ENCODE peak calls at places on chromosomes 2 and 18, in seven cellular contexts. L is H9; P is naive thymus-derived CD4-positive, alpha-beta T cell; T is CD8-positive, alpha-beta memory T cell; A is CD4-positive, alpha-beta T cell; B is ovary; N is PC-3. K is an unnamed sample. For H3K27me3 and H3K9me3, the result is how much of the 10 kb centered on the place peaks cover.

GRCh38 chr2:46333912-46334311 is 36.7 kb downstream of the EPAS1 start:
- DNase-seq in B (no peak), T (no peak), A (no peak), N (no peak), P (no peak), L (no peak), K (no peak)

GRCh38 chr2:42928161-42928691 is 135.8 kb upstream of the HAAO start:
- DNase-seq in P (no peak), T (no peak), L (no peak), B (no peak), A (no peak), N (no peak), K (no peak)

GRCh38 chr2:85997016-85997970 is 108.4 kb downstream of the POLR1A start:
- DNase-seq in T (no peak), P (no peak), L (peak), A (no peak), N (no peak), B (peak), K (no peak)

GRCh38 chr2:39736593-39736992 is 42.5 kb downstream of the THUMPD2 start:
- DNase-seq in N (no peak), L (no peak), T (no peak), P (no peak), B (no peak), A (no peak), K (no peak)

GRCh38 chr2:217790681-217791392 is 212.0 kb downstream of the TNS1 start:
- DNase-seq in B (no peak), T (no peak), A (no peak), L (no peak), P (no peak), N (peak), K (no peak)

GRCh38 chr2:29213871-29214341 is 98.7 kb downstream of the CLIP4 start:
- DNase-seq in L (no peak), A (no peak), B (no peak), N (peak), T (no peak), P (no peak), K (no peak)

GRCh38 chr2:19352946-19353720 is 5.3 kb downstream of the OSR1 start:
- DNase-seq in N (no peak), T (no peak), A (no peak), B (no peak), P (no peak), L (peak), K (no peak)

GRCh38 chr18:46322411-46322891 is 218.3 kb downstream of the HAUS1 start:
- DNase-seq in T (no peak), P (no peak), B (no peak), A (no peak), N (peak), L (no peak), K (no peak)

GRCh38 chr2:75587954-75588587 is 27.3 kb upstream of the EVA1A start:
- DNase-seq in N (peak), B (no peak), P (no peak), L (no peak), T (no peak), A (no peak), K (no peak)

GRCh38 chr2:166960702-166961101 is 72.4 kb downstream of the XIRP2 start:
- DNase-seq in B (no peak), T (no peak), L (no peak), A (no peak), P (no peak), N (no peak), K (no peak)

GRCh38 chr2:162118166-162119031 is 33.6 kb downstream of the GCG start:
- DNase-seq in T (no peak), N (peak), P (no peak), B (no peak), L (no peak), A (no peak), K (no peak)

GRCh38 chr2:107595749-107596148 is 230.9 kb upstream of the RGPD4 start:
- DNase-seq in N (peak), L (no peak), B (no peak), A (no peak), T (no peak), P (no peak), K (no peak)

GRCh38 chr2:15041429-15041837 is 408.9 kb downstream of the LRATD1 start:
- DNase-seq in A (no peak), P (no peak), L (no peak), N (no peak), T (no peak), B (no peak), K (no peak)

GRCh38 chr2:41414486-41415230 is 633.2 kb upstream of the PKDCC start:
- DNase-seq in N (peak), B (no peak), L (peak), P (no peak), T (no peak), A (no peak), K (no peak)

GRCh38 chr2:24721470-24721869 is 71.7 kb downstream of the PTRHD1 start:
- DNase-seq in N (peak), P (no peak), A (no peak), B (peak), L (no peak), T (no peak), K (no peak)

GRCh38 chr18:48023334-48024008 is 93.0 kb upstream of the SMAD2 start:
- DNase-seq in P (no peak), N (peak), L (peak), B (peak), T (no peak), A (no peak), K (no peak)

GRCh38 chr18:12885500-12885899 is 1.5 kb upstream of the PTPN2 start:
- DNase-seq in L (peak), P (no peak), B (no peak), N (no peak), T (no peak), A (no peak), K (no peak)

GRCh38 chr2:120772261-120772660 is 36.6 kb downstream of the GLI2 start:
- DNase-seq in A (no peak), L (no peak), B (no peak), N (no peak), T (no peak), P (no peak), K (no peak)

GRCh38 chr2:3644246-3644525 is 13.8 kb upstream of the ALLC start:
- DNase-seq in T (no peak), N (no peak), B (no peak), L (no peak), A (no peak), P (no peak), K (no peak)

GRCh38 chr2:172806426-172807008 is 70.9 kb downstream of the RAPGEF4 start:
- DNase-seq in P (peak), B (no peak), A (no peak), N (peak), L (no peak), T (peak), K (peak)

GRCh38 chr2:158748925-158749590 is 46.1 kb upstream of the DAPL1 start:
- DNase-seq in B (no peak), T (no peak), P (no peak), A (no peak), N (no peak), L (no peak), K (no peak)

GRCh38 chr2:240925191-240925575 is 19.0 kb downstream of the CROCC2 start:
- DNase-seq in T (no peak), B (peak), N (no peak), P (no peak), L (peak), A (no peak), K (peak)

GRCh38 chr2:195612515-195613495 is 44.2 kb upstream of the SLC39A10 start:
- DNase-seq in B (no peak), L (peak), P (no peak), N (peak), A (no peak), T (no peak), K (no peak)

GRCh38 chr18:13237073-13237472 is 18.5 kb downstream of the LDLRAD4 start:
- DNase-seq in T (no peak), P (no peak), L (no peak), B (no peak), N (no peak), A (no peak), K (no peak)

GRCh38 chr2:69097148-69097610 is 84.2 kb downstream of the ANTXR1 start:
- DNase-seq in A (no peak), T (no peak), L (no peak), P (no peak), B (no peak), N (no peak), K (no peak)

GRCh38 chr2:69099541-69099940 is 86.6 kb downstream of the ANTXR1 start:
- DNase-seq in A (no peak), P (no peak), B (no peak), L (no peak), T (no peak), N (peak), K (no peak)

GRCh38 chr2:69095246-69095645 is 82.3 kb downstream of the ANTXR1 start:
- DNase-seq in B (no peak), L (no peak), T (no peak), P (no peak), N (no peak), A (no peak), K (no peak)

GRCh38 chr2:69097908-69098655 is 85.1 kb downstream of the ANTXR1 start:
- DNase-seq in N (no peak), L (no peak), T (no peak), A (no peak), P (no peak), B (no peak), K (no peak)

GRCh38 chr2:69096326-69097095 is 83.5 kb downstream of the ANTXR1 start:
- DNase-seq in P (no peak), B (no peak), L (no peak), T (no peak), A (no peak), N (no peak), K (no peak)
- H3K27ac ChIP-seq in P (no peak), B (no peak), L (no peak), T (no peak), A (no peak), N (no peak), K (no peak)

DNA sequence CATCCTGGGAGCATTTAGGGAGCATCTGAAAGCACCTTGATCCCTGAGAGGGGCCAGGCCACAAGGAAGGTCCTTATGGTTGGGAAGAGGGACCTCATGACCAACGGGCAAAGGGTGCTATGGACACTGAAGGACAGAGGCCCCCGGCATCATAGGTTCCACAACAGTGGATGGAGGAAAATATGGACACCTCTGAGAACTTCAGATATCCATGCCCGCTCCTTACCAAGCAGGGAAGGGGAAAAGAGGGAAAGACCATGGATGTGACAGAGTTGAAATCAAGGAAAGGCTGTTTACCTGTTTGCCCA is 94.1 kb upstream of the MGAT4A start:
- DNase-seq in B (no peak), L (no peak), A (no peak), P (no peak), T (no peak), N (no peak), K (no peak)
- H3K27me3 ChIP-seq in B (under half), L (under half), A (under half), P (under half), T (under half), N (under half), K (under half)

DNA sequence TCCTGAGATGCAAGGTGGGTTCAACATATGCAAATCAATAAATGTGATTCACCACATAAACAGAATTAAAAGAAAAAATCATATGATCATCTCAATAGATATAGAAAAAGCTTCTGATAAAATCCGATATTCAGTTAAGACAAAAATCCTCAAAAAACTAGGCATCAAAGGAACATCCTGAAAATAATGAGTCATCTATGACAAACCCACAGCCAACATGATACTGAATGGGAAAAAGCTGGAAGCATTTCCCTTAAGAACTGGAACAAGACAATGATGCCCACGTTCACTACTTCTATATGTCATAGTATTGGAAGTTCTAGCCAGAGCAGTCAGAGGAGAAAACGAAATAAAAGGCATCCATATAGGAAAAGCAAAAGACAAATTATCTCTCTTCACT is 80.4 kb downstream of the MYO3B start:
- DNase-seq in N (peak), A (no peak), P (no peak), L (no peak), B (no peak), T (no peak), K (no peak)
- H3K9me3 ChIP-seq in N (under half), A (under half), P (under half), L (under half), B (under half), T (under half), K (under half)

GRCh38 chr2:151774506-151774905 is 40.2 kb upstream of the NEB start:
- DNase-seq in P (no peak), B (no peak), N (peak), A (no peak), T (no peak), L (no peak), K (no peak)
- H3K27ac ChIP-seq in P (no peak), B (no peak), N (peak), A (no peak), T (no peak), L (no peak), K (no peak)

GRCh38 chr2:234175649-234176048 is 125.1 kb downstream of the SPP2 start:
- DNase-seq in L (no peak), P (no peak), B (no peak), T (no peak), N (no peak), A (no peak), K (no peak)

GRCh38 chr2:234178309-234179030 is 128.0 kb downstream of the SPP2 start:
- DNase-seq in L (no peak), P (no peak), T (no peak), B (no peak), N (peak), A (no peak), K (no peak)

GRCh38 chr2:234179031-234179363 is 128.5 kb downstream of the SPP2 start:
- DNase-seq in A (no peak), N (no peak), L (no peak), B (no peak), T (no peak), P (no peak), K (no peak)

GRCh38 chr2:234181128-234181527 is 130.6 kb downstream of the SPP2 start:
- DNase-seq in P (no peak), N (no peak), B (no peak), T (no peak), A (no peak), L (no peak), K (no peak)
- H3K27me3 ChIP-seq in P (under half), N (under half), B (under half), T (under half), A (under half), L (under half), K (under half)

GRCh38 chr18:78767648-78768071 is 212.0 kb upstream of the SALL3 start:
- DNase-seq in B (no peak), L (no peak), N (no peak), T (no peak), A (no peak), P (no peak), K (no peak)
- H3K9me3 ChIP-seq in B (under half), L (under half), N (under half), T (under half), A (under half), P (under half), K (under half)

DNA sequence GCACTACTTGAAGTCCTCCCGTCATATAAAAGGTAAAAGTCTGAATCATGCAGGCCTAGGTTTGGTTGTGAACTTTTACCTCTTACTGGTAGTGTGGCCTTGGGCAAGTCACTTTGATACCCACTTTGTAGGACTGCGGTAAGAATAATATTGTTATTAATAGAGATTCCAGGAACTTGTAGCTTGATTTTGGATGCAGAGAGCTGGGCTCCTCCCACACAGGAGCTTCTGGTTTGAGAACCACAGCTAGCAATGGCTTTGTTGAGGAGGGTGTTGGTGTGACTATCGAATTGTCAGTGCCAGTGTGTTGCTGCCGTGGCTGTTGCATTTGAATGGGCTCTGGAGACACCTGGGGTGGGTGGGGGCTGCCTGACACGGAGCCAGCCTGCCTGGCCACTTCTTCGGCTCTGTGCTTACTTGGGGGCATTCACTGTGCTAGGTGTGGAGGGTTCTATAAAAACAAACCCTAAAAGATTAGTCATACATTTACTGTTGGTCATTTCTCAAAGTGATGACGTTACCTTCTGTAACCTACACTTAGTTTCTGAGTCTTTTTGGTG is 38.5 kb downstream of the ASAP2 start:
- DNase-seq in T (no peak), B (no peak), P (no peak), A (no peak), N (peak), L (peak), K (no peak)
- H3K27ac ChIP-seq in T (no peak), B (no peak), P (no peak), A (no peak), N (peak), L (no peak), K (no peak)

DNA sequence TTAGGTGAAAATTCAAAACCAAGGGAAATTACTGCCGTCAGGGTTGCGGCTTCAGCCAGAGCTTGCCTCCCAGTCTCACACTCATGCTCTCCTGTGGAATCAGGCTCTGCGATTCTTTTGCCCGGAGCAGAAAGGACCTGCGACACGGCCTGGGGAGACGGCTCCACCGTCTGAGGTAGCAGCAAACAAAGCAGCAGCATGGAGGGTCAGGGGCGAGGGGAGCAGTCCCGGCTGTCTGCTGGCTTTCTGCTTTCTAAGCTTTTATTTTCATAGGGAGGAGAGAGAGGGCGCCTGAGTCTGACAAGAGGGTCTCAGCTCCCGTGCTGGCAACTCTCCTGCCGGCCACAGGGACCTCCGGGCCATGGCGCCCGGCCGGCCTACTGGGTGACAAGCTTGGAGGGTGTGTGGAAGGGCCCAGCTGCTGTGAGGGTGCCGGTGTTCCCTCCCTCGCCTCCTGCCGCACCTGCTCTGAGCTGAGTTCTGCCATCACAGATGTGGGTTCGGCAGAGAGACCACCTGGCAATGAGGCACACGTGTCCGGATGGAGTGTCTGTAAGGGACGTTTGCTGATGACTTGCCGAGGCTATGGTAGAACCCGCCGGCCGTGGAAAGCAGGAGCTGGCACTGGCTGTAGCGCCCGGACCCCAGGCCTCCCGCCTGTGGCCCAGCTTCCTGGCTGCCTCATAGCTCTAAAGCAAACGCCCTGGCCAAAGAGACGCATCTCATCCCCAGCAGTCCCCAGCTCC is 66.2 kb upstream of the CTDP1 start:
- DNase-seq in A (no peak), P (no peak), N (no peak), L (no peak), T (no peak), B (no peak), K (no peak)
- H3K27me3 ChIP-seq in A (under half), P (under half), N (under half), L (under half), T (under half), B (under half), K (under half)

GRCh38 chr2:47653036-47653435 is 129.9 kb upstream of the MSH6 start:
- DNase-seq in B (no peak), N (no peak), T (no peak), L (no peak), P (no peak), A (no peak), K (no peak)
- H3K9me3 ChIP-seq in B (under half), N (under half), T (under half), L (under half), P (under half), A (under half), K (under half)